ENCODE peak calls at places on chromosomes 13 and 19, in ten cellular contexts. V is T-helper 17 cell, F is keratinocyte, X is GOT3, K is AG09319, H is iPS-NIHi11, B is LoVo, C is BE2C, T is right atrium auricular region, O is EH. M is an unnamed sample.

GRCh38 chr13:45406421-45406820 is 11.8 kb downstream of the SLC25A30 start:
- DNase-seq in C (no peak), O (no peak), B (no peak), F (no peak), K (no peak), V (no peak), T (no peak), H (no peak), X (no peak), M (no peak)

GRCh38 chr13:92196566-92197256 is 798.3 kb downstream of the GPC5 start:
- DNase-seq in H (no peak), T (no peak), V (no peak), O (no peak), B (no peak), F (no peak), C (no peak), X (no peak), K (no peak), M (no peak)

GRCh38 chr13:88649855-88650254 is 978.7 kb downstream of the SLITRK5 start:
- DNase-seq in X (no peak), C (no peak), B (no peak), F (no peak), K (no peak), O (no peak), V (no peak), T (no peak), H (no peak), M (no peak)

GRCh38 chr19:8641908-8642547 is 11.6 kb downstream of the NFILZ start:
- DNase-seq in X (no peak), B (peak; percentile 21), V (no peak), K (no peak), H (peak; percentile 67), C (no peak), T (no peak), O (peak; percentile 58), F (no peak), M (no peak)

GRCh38 chr13:26961890-26962615 is 201.5 kb upstream of the GPR12 start:
- DNase-seq in K (no peak), H (no peak), C (no peak), B (no peak), O (no peak), F (no peak), X (no peak), V (no peak), T (no peak), M (no peak)

GRCh38 chr19:5542665-5543064 is 25.1 kb downstream of the TINCR start:
- DNase-seq in K (no peak), B (no peak), V (no peak), X (no peak), F (no peak), C (peak; percentile 32), T (no peak), H (no peak), O (no peak), M (no peak)

GRCh38 chr19:13053761-13054604 is 48.7 kb downstream of the LYL1 start:
- DNase-seq in F (no peak), C (no peak), H (no peak), K (peak; percentile 88), B (peak; percentile 57), X (no peak), T (peak; percentile 97), V (no peak), O (peak; percentile 99), M (no peak)

GRCh38 chr19:590396-590745 is 690 bp downstream of the HCN2 start:
- DNase-seq in K (no peak), F (no peak), C (peak; percentile 61), H (no peak), V (no peak), B (no peak), O (peak; percentile 54), T (no peak), X (no peak), M (no peak)

GRCh38 chr13:110440946-110441731 is 120.4 kb downstream of the RAB20 start:
- DNase-seq in K (no peak), O (no peak), V (no peak), T (no peak), F (no peak), X (no peak), H (no peak), C (no peak), B (no peak), M (no peak)

GRCh38 chr13:30908416-30908980 is 2.4 kb downstream of the MEDAG start:
- DNase-seq in F (no peak), O (peak; percentile 54), X (no peak), T (no peak), H (no peak), B (no peak), K (peak; percentile 18), V (no peak), C (peak; percentile 25), M (no peak)

GRCh38 chr13:99080131-99080530 is 102.3 kb upstream of the DOCK9 start:
- DNase-seq in T (no peak), F (no peak), H (no peak), K (no peak), C (no peak), X (no peak), V (no peak), O (no peak), B (no peak), M (no peak)

GRCh38 chr13:24215732-24216131 is 55.2 kb downstream of the SPATA13 start:
- DNase-seq in K (no peak), X (no peak), B (no peak), V (no peak), C (no peak), F (no peak), O (peak; percentile 40), H (no peak), T (peak; percentile 67), M (no peak)

GRCh38 chr13:97967948-97968347 is 14.5 kb downstream of the IPO5 start:
- DNase-seq in B (no peak), O (no peak), V (no peak), K (no peak), T (no peak), X (no peak), C (no peak), F (no peak), H (no peak), M (no peak)

GRCh38 chr13:104584481-104584880 is 1518.3 kb upstream of the SLC10A2 start:
- DNase-seq in H (no peak), V (no peak), K (no peak), B (no peak), F (no peak), O (no peak), T (no peak), C (no peak), X (no peak), M (no peak)

GRCh38 chr19:35266149-35266903 is 2.4 kb upstream of the USF2 start:
- DNase-seq in F (no peak), K (no peak), B (no peak), X (no peak), V (no peak), H (no peak), O (no peak), T (no peak), C (no peak), M (no peak)

GRCh38 chr19:50046649-50047503 is 21.1 kb downstream of the ZNF473 start:
- DNase-seq in O (peak; percentile 9), T (peak; percentile 66), K (no peak), X (no peak), B (no peak), H (peak; percentile 51), F (no peak), C (peak; percentile 76), V (peak; percentile 25), M (no peak)

GRCh38 chr13:80497007-80497406 is 156.1 kb upstream of the SPRY2 start:
- DNase-seq in T (no peak), K (no peak), H (no peak), B (no peak), F (no peak), V (no peak), C (peak; percentile 37), X (no peak), O (no peak), M (no peak)

GRCh38 chr19:40594251-40594650 is 6.9 kb upstream of the LTBP4 start:
- DNase-seq in T (no peak), X (no peak), H (peak; percentile 56), F (no peak), V (no peak), C (no peak), O (peak; percentile 47), K (no peak), B (no peak), M (no peak)

GRCh38 chr13:30114586-30115256 is 192.6 kb downstream of the KATNAL1 start:
- DNase-seq in K (peak; percentile 44), H (peak; percentile 90), V (peak; percentile 88), B (peak; percentile 89), C (peak; percentile 93), O (peak; percentile 79), X (peak; percentile 40), T (peak; percentile 88), F (no peak), M (peak; percentile 88)

GRCh38 chr13:59475911-59476310 is 687.8 kb downstream of the DIAPH3 start:
- DNase-seq in H (no peak), C (no peak), X (no peak), O (no peak), F (no peak), V (no peak), B (no peak), T (no peak), K (no peak), M (no peak)

GRCh38 chr13:101530293-101530692 is 77.8 kb downstream of the ITGBL1 start:
- DNase-seq in C (no peak), B (no peak), F (no peak), O (peak; percentile 51), H (no peak), K (no peak), X (no peak), T (no peak), V (no peak), M (no peak)

GRCh38 chr19:35845215-35846037 is 6.9 kb downstream of the NPHS1 start:
- DNase-seq in C (peak; percentile 33), T (no peak), K (no peak), B (peak; percentile 68), O (no peak), V (no peak), X (no peak), H (peak; percentile 61), F (no peak), M (peak; percentile 27)

GRCh38 chr19:54485846-54486245 is 12.8 kb upstream of the CDC42EP5 start:
- DNase-seq in K (no peak), H (no peak), T (no peak), C (no peak), O (no peak), X (no peak), V (no peak), B (no peak), F (no peak), M (no peak)

GRCh38 chr19:5891572-5891937 is 12.0 kb downstream of the NDUFA11 start:
- DNase-seq in F (no peak), V (no peak), O (no peak), B (no peak), H (peak; percentile 5), X (no peak), C (peak; percentile 35), T (no peak), K (no peak), M (no peak)

GRCh38 chr13:110590577-110590976 is 24.8 kb upstream of the NAXD start:
- DNase-seq in H (no peak), T (no peak), F (peak; percentile 66), V (no peak), O (no peak), K (no peak), C (no peak), X (no peak), B (peak; percentile 25), M (no peak)

GRCh38 chr19:48480151-48480475 is 10.9 kb downstream of the CYTH2 start:
- DNase-seq in H (peak; percentile 50), O (peak; percentile 31), B (no peak), F (no peak), T (peak; percentile 79), X (no peak), V (no peak), K (no peak), C (no peak), M (peak; percentile 42)

GRCh38 chr13:45534604-45535003 is 69.9 kb downstream of the COG3 start:
- DNase-seq in X (no peak), O (no peak), B (no peak), T (no peak), C (no peak), V (no peak), F (no peak), H (no peak), K (no peak), M (no peak)

GRCh38 chr19:571127-571974 is 1.0 kb upstream of the BSG start:
- DNase-seq in F (no peak), K (no peak), C (peak; percentile 41), T (no peak), O (peak; percentile 47), H (peak; percentile 51), X (no peak), B (peak; percentile 51), V (peak; percentile 30), M (peak; percentile 58)

M was measured in NCI-H1930.